ENCODE peak calls at places on chromosomes 16 and 17, in seven cellular contexts. I is WERI-Rb-1, W is breast epithelium, B is neural progenitor cell, M is fibroblast of the aortic adventitia, Y is prostate gland, C is OCI-LY7. V is an unnamed sample.

GRCh38 chr17:83115832-83116231 is 36.4 kb downstream of the METRNL start:
- DNase-seq in I (no peak), W (no peak), B (no peak), M (no peak), Y (no peak), C (no peak), V (no peak)

GRCh38 chr17:40122944-40123810 is 1.4 kb downstream of the MSL1 start:
- DNase-seq in I (peak; percentile 85), W (no peak), B (peak; percentile 89), M (peak; percentile 55), Y (peak; percentile 49), C (peak; percentile 73), V (no peak)

GRCh38 chr17:81578561-81579225 is 26.5 kb upstream of the FAAP100 start:
- DNase-seq in I (no peak), W (no peak), B (no peak), M (no peak), Y (no peak), C (no peak), V (no peak)

GRCh38 chr17:45398800-45399199 is 33.9 kb downstream of the ARHGAP27 start:
- DNase-seq in I (peak; percentile 48), W (no peak), B (peak; percentile 37), M (no peak), Y (no peak), C (no peak), V (no peak)

GRCh38 chr17:73645050-73645871 is 1.0 kb upstream of the SDK2 start:
- DNase-seq in I (peak; percentile 87), W (no peak), B (peak; percentile 94), M (no peak), Y (peak; percentile 69), C (peak; percentile 50), V (peak; percentile 10)

GRCh38 chr16:67679935-67680897 is 13.6 kb downstream of the C16orf86 start:
- DNase-seq in I (peak; percentile 68), W (no peak), B (no peak), M (no peak), Y (no peak), C (no peak), V (no peak)

GRCh38 chr17:8123695-8124349 is at the start of gene HES7:
- DNase-seq in I (peak; percentile 35), W (no peak), B (peak; percentile 82), M (no peak), Y (no peak), C (no peak), V (no peak)

GRCh38 chr17:78818932-78819331 is 21.7 kb downstream of the USP36 start:
- DNase-seq in I (no peak), W (no peak), B (no peak), M (no peak), Y (no peak), C (no peak), V (no peak)

DNA sequence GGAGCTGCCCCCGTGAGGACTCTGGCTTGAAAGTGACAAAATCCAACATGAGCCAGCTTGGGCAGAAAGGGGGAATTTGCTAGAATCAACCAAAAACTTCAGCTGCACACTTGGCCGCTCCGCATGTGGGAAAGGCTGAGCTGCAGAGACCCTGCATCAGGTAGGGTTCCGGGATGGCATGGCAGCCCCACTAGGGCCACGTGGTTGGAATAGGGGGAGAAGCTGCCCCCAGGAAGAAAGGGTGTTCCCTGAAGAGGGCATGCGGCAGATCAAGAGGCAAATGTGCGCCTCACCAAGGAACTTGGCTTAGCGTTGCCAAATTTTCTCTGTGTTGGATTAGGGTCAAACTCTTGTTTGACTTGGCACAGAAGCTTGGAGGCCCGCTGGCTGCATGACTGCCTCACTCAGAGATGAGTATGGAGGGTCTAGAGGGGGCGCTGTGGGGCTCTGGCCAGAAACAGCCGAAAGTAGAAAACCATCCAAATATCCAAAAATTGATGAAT is 29.2 kb upstream of the WFIKKN2 start:
- DNase-seq in I (no peak), W (no peak), B (peak; percentile 42), M (peak; percentile 85), Y (no peak), C (no peak), V (peak; percentile 23)
- TF ChIP-seq CTCF in I (peak; percentile 36), W (no peak), B (peak; percentile 49), M (peak; percentile 48), Y (no peak), C (peak; percentile 45), V (no peak)

GRCh38 chr16:83272843-83273242 is 534.9 kb upstream of the HSBP1 start:
- DNase-seq in I (no peak), W (no peak), B (no peak), M (no peak), Y (no peak), C (no peak), V (no peak)

GRCh38 chr16:83270640-83271039 is 537.1 kb upstream of the HSBP1 start:
- DNase-seq in I (no peak), W (no peak), B (no peak), M (no peak), Y (no peak), C (no peak), V (no peak)

GRCh38 chr16:83272201-83272600 is 535.6 kb upstream of the HSBP1 start:
- DNase-seq in I (no peak), W (no peak), B (no peak), M (peak; percentile 9), Y (no peak), C (no peak), V (peak; percentile 10)

GRCh38 chr16:83271123-83271522 is 536.7 kb upstream of the HSBP1 start:
- DNase-seq in I (no peak), W (no peak), B (no peak), M (peak; percentile 10), Y (no peak), C (no peak), V (no peak)

GRCh38 chr16:83273504-83274173 is 534.1 kb upstream of the HSBP1 start:
- DNase-seq in I (no peak), W (no peak), B (no peak), M (no peak), Y (no peak), C (no peak), V (no peak)
- H3K4me3 ChIP-seq in I (no peak overlapping the region), W (no peak overlapping the region), B (no peak overlapping the region), M (no peak overlapping the region), Y (no peak overlapping the region), C (no peak overlapping the region), V (no peak overlapping the region)

GRCh38 chr17:21457051-21458026 is 81.2 kb downstream of the KCNJ12 start:
- DNase-seq in I (peak; percentile 89), W (peak; percentile 85), B (peak; percentile 93), M (peak; percentile 78), Y (peak; percentile 77), C (peak; percentile 81), V (peak; percentile 83)

GRCh38 chr17:21458036-21458435 is 81.9 kb downstream of the KCNJ12 start:
- DNase-seq in I (no peak), W (no peak), B (peak; percentile 40), M (no peak), Y (no peak), C (no peak), V (no peak)

GRCh38 chr17:21455761-21456160 is 79.6 kb downstream of the KCNJ12 start:
- DNase-seq in I (no peak), W (no peak), B (no peak), M (no peak), Y (no peak), C (no peak), V (no peak)

GRCh38 chr17:21452377-21453143 is 76.4 kb downstream of the KCNJ12 start:
- DNase-seq in I (peak; percentile 43), W (no peak), B (peak; percentile 57), M (peak; percentile 79), Y (peak; percentile 13), C (peak; percentile 5), V (peak; percentile 79)

GRCh38 chr17:21453144-21453982 is 77.2 kb downstream of the KCNJ12 start:
- DNase-seq in I (no peak), W (no peak), B (no peak), M (no peak), Y (no peak), C (no peak), V (no peak)
- TF ChIP-seq CTCF in I (no peak), W (no peak), B (no peak), M (no peak), Y (no peak), C (no peak), V (no peak)

GRCh38 chr16:86294535-86294934 is 215.8 kb upstream of the FOXF1 start:
- DNase-seq in I (no peak), W (no peak), B (no peak), M (peak; percentile 26), Y (no peak), C (no peak), V (no peak)
- H3K4me3 ChIP-seq in I (no peak overlapping the region), W (no peak overlapping the region), B (no peak overlapping the region), M (no peak overlapping the region), Y (no peak overlapping the region), C (no peak overlapping the region), V (no peak overlapping the region)

GRCh38 chr16:81514041-81514559 is 69.5 kb downstream of the CMIP start:
- DNase-seq in I (no peak), W (no peak), B (no peak), M (no peak), Y (no peak), C (peak; percentile 40), V (no peak)
- TF ChIP-seq CTCF in I (no peak), W (no peak), B (no peak), M (no peak), Y (no peak), C (no peak), V (no peak)

DNA sequence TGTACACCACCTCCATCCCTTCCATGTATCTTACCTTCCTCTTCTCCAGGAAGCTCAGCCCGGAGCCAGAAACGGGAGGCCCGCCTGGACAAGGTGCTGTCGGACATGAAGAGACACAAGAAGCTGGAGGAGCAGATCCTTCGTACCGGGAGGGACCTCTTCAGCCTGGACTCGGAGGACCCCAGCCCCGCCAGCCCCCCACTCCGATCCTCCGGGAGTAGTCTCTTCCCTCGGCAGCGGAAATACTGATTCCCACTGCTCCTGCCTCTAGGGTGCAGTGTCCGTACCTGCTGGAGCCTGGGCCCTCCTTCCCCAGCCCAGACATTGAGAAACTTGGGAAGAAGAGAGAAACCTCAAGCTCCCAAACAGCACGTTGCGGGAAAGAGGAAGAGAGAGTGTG is 756 bp upstream of the MVP start:
- DNase-seq in I (no peak), W (no peak), B (no peak), M (no peak), Y (no peak), C (no peak), V (no peak)
- H3K4me3 ChIP-seq in I (no peak overlapping the region), W (peak overlapping the region; percentile 68), B (no peak overlapping the region), M (peak overlapping the region; percentile 81), Y (no peak overlapping the region), C (peak overlapping the region; percentile 67), V (peak overlapping the region; percentile 96)

GRCh38 chr16:87297918-87298631 is 19.1 kb downstream of the C16orf95 start:
- DNase-seq in I (peak; percentile 43), W (no peak), B (peak; percentile 85), M (peak; percentile 22), Y (no peak), C (peak; percentile 67), V (peak; percentile 33)
- TF ChIP-seq CTCF in I (peak; percentile 59), W (no peak), B (peak; percentile 75), M (peak; percentile 68), Y (no peak), C (peak; percentile 79), V (peak; percentile 68)

V was measured in fibroblast of pulmonary artery.